ENCODE peak calls at places on chromosomes 5 and 9, in ten cellular contexts. E is H9; R is effector CD4-positive, alpha-beta T cell; Q is T-cell; O is HT-29; P is renal cortical epithelial cell; M is fibroblast of lung; Z is NCI-H1092; X is NCI-H1436; W is stimulated activated CD8-positive, alpha-beta memory T cell treated with anti-CD3 and anti-CD28 coated beads, Interleukin-4, amount 100 ng/mL, for 24 hours. A is an unnamed sample.

GRCh38 chr5:175520321-175520720 is 42.0 kb downstream of the SFXN1 start:
- DNase-seq in E (no peak), R (no peak), Q (no peak), O (no peak), P (no peak), M (no peak), Z (no peak), X (no peak), W (peak; percentile 28), A (no peak)

GRCh38 chr5:141889282-141889871 is 11.2 kb upstream of the PCDH1 start:
- DNase-seq in E (no peak), R (no peak), Q (no peak), O (peak; percentile 33), P (peak; percentile 28), M (no peak), Z (no peak), X (no peak), W (no peak), A (no peak)

GRCh38 chr9:135284386-135285134 is 195.0 kb upstream of the PPP1R26 start:
- DNase-seq in E (no peak), R (no peak), Q (no peak), O (no peak), P (no peak), M (no peak), Z (no peak), X (no peak), W (no peak), A (no peak)

GRCh38 chr9:126522957-126523356 is 90.8 kb upstream of the LMX1B start:
- DNase-seq in E (peak; percentile 39), R (no peak), Q (no peak), O (no peak), P (no peak), M (no peak), Z (no peak), X (no peak), W (no peak), A (no peak)

GRCh38 chr5:172866802-172867748 is 33.0 kb downstream of the ERGIC1 start:
- DNase-seq in E (peak; percentile 46), R (no peak), Q (no peak), O (no peak), P (no peak), M (peak; percentile 33), Z (no peak), X (no peak), W (no peak), A (no peak)

GRCh38 chr5:137316346-137316736 is 182.8 kb downstream of the SPOCK1 start:
- DNase-seq in E (no peak), R (no peak), Q (no peak), O (no peak), P (peak; percentile 66), M (peak; percentile 76), Z (no peak), X (no peak), W (no peak), A (no peak)

GRCh38 chr5:157106668-157107461 is 2.0 kb downstream of the HAVCR2 start:
- DNase-seq in E (no peak), R (no peak), Q (no peak), O (no peak), P (peak; percentile 45), M (peak; percentile 20), Z (no peak), X (no peak), W (no peak), A (no peak)

GRCh38 chr9:137147793-137148160 is 8.8 kb downstream of the GRIN1 start:
- DNase-seq in E (no peak), R (no peak), Q (no peak), O (no peak), P (no peak), M (no peak), Z (no peak), X (no peak), W (no peak), A (no peak)

GRCh38 chr5:88049737-88050136 is 218.9 kb downstream of the TMEM161B start:
- DNase-seq in E (no peak), R (no peak), Q (no peak), O (no peak), P (no peak), M (no peak), Z (no peak), X (no peak), W (no peak), A (no peak)

GRCh38 chr9:134066923-134067851 is 639 bp downstream of the BRD3 start:
- DNase-seq in E (no peak), R (peak; percentile 45), Q (no peak), O (no peak), P (no peak), M (peak; percentile 36), Z (no peak), X (peak; percentile 32), W (peak; percentile 23), A (peak; percentile 37)

GRCh38 chr5:14109041-14109747 is 33.9 kb upstream of the TRIO start:
- DNase-seq in E (no peak), R (no peak), Q (no peak), O (no peak), P (peak; percentile 54), M (peak; percentile 68), Z (no peak), X (no peak), W (peak; percentile 13), A (no peak)

GRCh38 chr5:58041884-58042283 is 418.0 kb downstream of the PLK2 start:
- DNase-seq in E (no peak), R (no peak), Q (no peak), O (no peak), P (no peak), M (no peak), Z (no peak), X (no peak), W (no peak), A (no peak)

GRCh38 chr5:41457094-41457493 is 53.3 kb downstream of the PLCXD3 start:
- DNase-seq in E (no peak), R (no peak), Q (no peak), O (no peak), P (no peak), M (no peak), Z (no peak), X (no peak), W (no peak), A (no peak)

GRCh38 chr5:150627731-150628545 is 12.5 kb upstream of the SYNPO start:
- DNase-seq in E (no peak), R (no peak), Q (no peak), O (no peak), P (peak; percentile 39), M (peak; percentile 86), Z (no peak), X (no peak), W (no peak), A (no peak)

GRCh38 chr5:153122416-153122815 is 368.1 kb upstream of the GRIA1 start:
- DNase-seq in E (no peak), R (no peak), Q (no peak), O (no peak), P (no peak), M (no peak), Z (peak; percentile 86), X (peak; percentile 79), W (no peak), A (no peak)

GRCh38 chr5:128099944-128100343 is 16.4 kb downstream of the SLC12A2 start:
- DNase-seq in E (no peak), R (no peak), Q (no peak), O (no peak), P (no peak), M (peak; percentile 48), Z (no peak), X (no peak), W (no peak), A (no peak)

GRCh38 chr9:137589441-137590122 is 730 bp downstream of the ZMYND19 start:
- DNase-seq in E (no peak), R (no peak), Q (no peak), O (peak; percentile 32), P (no peak), M (peak; percentile 20), Z (no peak), X (no peak), W (no peak), A (no peak)